ENCODE peak calls at places on chromosomes 6 and 20, in nine cellular contexts. H, F, G, A, P, V, I, Y and X are unnamed samples.

GRCh38 chr6:137182654-137183073 is 9.2 kb upstream of the IL22RA2 start:
- DNase-seq in V (no peak), G (no peak), A (no peak), P (no peak), F (no peak), Y (no peak), I (no peak), H (no peak), X (no peak)

GRCh38 chr20:51752343-51752951 is 15.7 kb downstream of the ATP9A start:
- DNase-seq in V (no peak), G (peak), Y (no peak), H (peak), A (no peak), F (no peak), P (no peak), I (no peak), X (no peak)

GRCh38 chr20:53255102-53255710 is 283.0 kb downstream of the TSHZ2 start:
- DNase-seq in A (no peak), I (no peak), V (no peak), Y (peak), H (no peak), F (no peak), G (no peak), P (no peak), X (no peak)

GRCh38 chr20:61896058-61896961 is 169.4 kb downstream of the TAF4 start:
- DNase-seq in G (peak), I (peak), F (peak), P (no peak), V (no peak), Y (peak), H (peak), A (peak), X (no peak)

GRCh38 chr6:145017516-145017915 is 717.8 kb downstream of the EPM2A start:
- DNase-seq in H (no peak), G (peak), F (no peak), V (no peak), A (no peak), I (no peak), P (no peak), Y (no peak), X (no peak)

GRCh38 chr6:139519571-139520031 is 145.2 kb upstream of the CITED2 start:
- DNase-seq in G (no peak), V (no peak), P (no peak), Y (no peak), A (no peak), I (no peak), F (no peak), H (peak), X (no peak)

GRCh38 chr6:116564296-116564695 is 7.0 kb upstream of the RWDD1 start:
- DNase-seq in A (no peak), P (no peak), F (no peak), V (no peak), Y (no peak), I (no peak), H (no peak), G (no peak), X (no peak)

GRCh38 chr20:32642257-32643046 is 31.3 kb downstream of the C20orf203 start:
- DNase-seq in Y (no peak), I (no peak), A (no peak), V (no peak), P (no peak), H (no peak), G (no peak), F (no peak), X (no peak)

GRCh38 chr20:11917663-11918062 is at the start of gene BTBD3:
- DNase-seq in G (no peak), P (no peak), H (peak), A (no peak), I (peak), F (peak), Y (peak), V (no peak), X (no peak)

GRCh38 chr20:25116746-25117457 is 35.0 kb upstream of the VSX1 start:
- DNase-seq in P (no peak), Y (no peak), F (no peak), I (no peak), V (no peak), G (no peak), H (no peak), A (no peak), X (no peak)

GRCh38 chr6:41427642-41428401 is 92.4 kb downstream of the NCR2 start:
- DNase-seq in V (peak), H (peak), A (no peak), G (peak), P (no peak), F (peak), Y (peak), I (peak), X (peak)

GRCh38 chr6:107982511-107982910 is 24.5 kb upstream of the SEC63 start:
- DNase-seq in V (no peak), A (no peak), Y (no peak), G (no peak), F (no peak), H (no peak), I (no peak), P (no peak), X (no peak)

GRCh38 chr6:82144007-82144851 is 103.3 kb downstream of the IBTK start:
- DNase-seq in H (peak), P (no peak), A (no peak), I (peak), Y (no peak), F (no peak), V (no peak), G (peak), X (no peak)

GRCh38 chr6:42049116-42049809 is 1.1 kb upstream of the TAF8 start:
- DNase-seq in F (peak), G (no peak), V (no peak), A (no peak), H (no peak), I (no peak), P (no peak), Y (no peak), X (peak)

GRCh38 chr20:7879883-7880282 is 60.4 kb downstream of the HAO1 start:
- DNase-seq in P (no peak), G (peak), I (no peak), F (no peak), A (no peak), V (no peak), Y (no peak), H (peak), X (no peak)

GRCh38 chr20:41317536-41318270 is at the start of gene ZHX3:
- DNase-seq in A (peak), F (peak), P (peak), H (peak), G (peak), Y (peak), I (peak), V (peak), X (peak)

GRCh38 chr6:111444794-111445193 is 38.2 kb downstream of the REV3L start:
- DNase-seq in F (no peak), Y (no peak), I (no peak), P (no peak), G (no peak), A (no peak), V (no peak), H (no peak), X (no peak)

GRCh38 chr20:36030143-36030542 is 61.8 kb downstream of the CNBD2 start:
- DNase-seq in P (no peak), Y (no peak), V (no peak), I (peak), H (peak), A (no peak), G (no peak), F (no peak), X (no peak)

GRCh38 chr6:139522471-139523220 is 148.2 kb upstream of the CITED2 start:
- DNase-seq in F (no peak), I (no peak), P (no peak), G (peak), V (no peak), A (no peak), Y (no peak), H (peak), X (no peak)

GRCh38 chr6:10541591-10541990 is 20.4 kb downstream of the GCNT2 start:
- DNase-seq in A (no peak), G (no peak), P (no peak), V (no peak), I (no peak), F (no peak), Y (no peak), H (no peak), X (no peak)

GRCh38 chr6:17768388-17768787 is 61.7 kb upstream of the NUP153 start:
- DNase-seq in Y (no peak), I (no peak), V (no peak), H (peak), G (peak), A (no peak), P (no peak), F (no peak), X (no peak)

GRCh38 chr6:20326422-20326728 is 75.3 kb upstream of the E2F3 start:
- DNase-seq in I (no peak), V (no peak), A (no peak), P (no peak), Y (no peak), G (no peak), H (no peak), F (no peak), X (no peak)

GRCh38 chr6:100176321-100176950 is 182.4 kb upstream of the MCHR2 start:
- DNase-seq in Y (no peak), V (no peak), A (no peak), I (peak), P (no peak), H (peak), F (no peak), G (peak), X (no peak)

GRCh38 chr20:60255426-60255825 is 297.2 kb downstream of the CDH26 start:
- DNase-seq in F (no peak), P (no peak), V (no peak), H (no peak), Y (no peak), G (no peak), A (no peak), I (no peak), X (no peak)

GRCh38 chr6:156395276-156395675 is 381.9 kb upstream of the ARID1B start:
- DNase-seq in V (peak), G (peak), Y (no peak), A (peak), I (no peak), H (no peak), F (no peak), P (peak), X (no peak)

GRCh38 chr6:36904851-36905393 is 19.2 kb downstream of the C6orf89 start:
- DNase-seq in G (peak), P (no peak), A (no peak), I (no peak), F (no peak), Y (no peak), V (no peak), H (no peak), X (no peak)

GRCh38 chr6:145206247-145206907 is 528.9 kb downstream of the EPM2A start:
- DNase-seq in P (no peak), F (no peak), I (no peak), A (no peak), Y (no peak), H (peak), G (no peak), V (no peak), X (no peak)

GRCh38 chr6:33384581-33385020 is 7.0 kb upstream of the KIFC1 start:
- DNase-seq in H (peak), P (no peak), G (peak), F (no peak), V (no peak), Y (no peak), A (no peak), I (no peak), X (no peak)

DNA sequence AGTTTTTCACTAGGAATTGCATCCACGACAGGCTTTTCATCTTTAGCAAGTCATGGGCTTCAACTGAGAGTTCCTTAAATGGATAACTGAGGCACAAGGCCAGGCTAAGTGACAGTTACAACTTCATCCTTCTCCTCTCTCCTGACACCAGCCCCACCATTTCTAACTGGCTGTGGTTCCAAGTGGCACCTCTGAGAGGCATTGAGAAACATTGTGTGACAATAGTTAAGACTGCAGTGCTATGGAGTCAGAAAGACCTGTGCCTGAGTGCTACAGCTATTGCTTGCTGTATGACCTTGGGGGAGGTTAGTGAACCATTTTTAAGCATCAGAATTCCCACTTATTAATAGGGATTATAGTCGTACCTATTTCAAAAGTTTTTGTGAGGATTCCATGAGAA is 26.2 kb upstream of the MLIP start:
- DNase-seq in H (no peak), P (no peak), F (no peak), A (no peak), Y (no peak), I (no peak), G (no peak), V (no peak), X (no peak)
- H3K27ac ChIP-seq in H (peak), P (no peak), F (no peak), A (no peak), Y (peak), I (no peak), G (no peak), V (no peak), X (no peak)

DNA sequence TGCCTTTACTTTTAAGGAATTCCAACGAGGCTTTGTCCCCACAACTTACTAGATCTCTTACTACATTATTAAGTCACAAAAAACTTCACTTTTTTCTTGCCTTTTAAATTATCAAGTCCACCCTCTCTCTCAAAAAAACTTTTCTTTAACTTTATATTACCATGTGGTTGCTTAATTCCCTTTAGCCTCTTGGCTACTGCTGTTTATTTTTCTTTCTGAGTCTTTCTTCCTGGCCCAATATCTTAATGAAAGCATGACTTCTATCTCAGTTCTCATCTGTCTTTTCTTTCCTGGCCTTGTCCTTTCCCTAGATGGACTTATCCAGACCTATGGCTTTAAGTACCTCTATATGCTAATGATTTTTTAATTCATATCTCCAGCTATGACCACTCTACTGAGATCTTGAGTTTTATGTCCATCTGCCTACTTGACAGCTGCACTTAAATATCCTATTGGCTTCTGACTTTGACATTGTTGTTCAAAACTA is 710.5 kb downstream of the RFPL4B start:
- DNase-seq in P (no peak), G (no peak), H (no peak), Y (no peak), F (no peak), I (no peak), V (no peak), A (no peak), X (no peak)
- H3K27ac ChIP-seq in P (no peak), G (no peak), H (no peak), Y (no peak), F (no peak), I (no peak), V (no peak), A (no peak), X (no peak)

DNA sequence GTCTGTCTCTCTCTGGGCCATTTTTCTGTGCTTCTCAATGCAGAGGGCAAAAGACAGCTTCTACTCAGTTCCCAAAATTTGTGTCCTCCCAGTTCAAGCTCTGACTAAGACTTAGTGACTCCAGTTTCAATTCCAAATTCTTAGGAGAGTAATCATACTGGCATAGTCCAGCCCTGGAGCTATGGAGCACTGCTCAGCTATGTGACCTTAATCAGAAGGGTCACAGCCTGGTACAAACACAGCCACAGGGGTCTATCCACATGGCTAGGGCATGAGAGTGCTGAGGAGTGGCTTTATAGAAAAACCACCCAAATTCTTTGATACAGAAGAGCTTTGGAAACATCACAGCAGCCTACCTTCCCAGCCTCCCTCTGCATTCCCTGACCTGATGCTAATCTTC is 92.0 kb downstream of the FOXF2 start:
- DNase-seq in V (no peak), I (no peak), F (no peak), H (peak), Y (no peak), P (no peak), A (no peak), G (peak), X (no peak)
- H3K27ac ChIP-seq in V (no peak), I (no peak), F (no peak), H (no peak), Y (no peak), P (no peak), A (no peak), G (peak), X (no peak)

DNA sequence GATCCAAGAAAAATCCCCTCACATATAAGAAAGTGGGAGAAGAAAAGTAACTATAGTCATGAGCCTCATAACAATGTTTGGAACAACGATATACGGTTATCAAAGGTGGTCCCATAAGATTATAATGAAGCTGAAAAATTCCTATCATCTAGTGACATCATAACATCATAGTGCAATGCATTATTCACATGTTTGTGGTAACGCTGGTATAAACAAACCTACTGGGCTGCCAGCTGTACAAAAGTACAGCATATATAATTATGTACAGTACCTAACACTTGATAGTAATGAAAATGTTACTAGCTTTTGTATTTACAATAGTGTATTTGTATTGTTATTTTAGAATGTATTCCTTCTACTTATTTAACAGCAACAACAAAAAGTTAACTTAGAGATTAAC is 240.7 kb downstream of the RNGTT start:
- DNase-seq in F (no peak), I (no peak), V (no peak), A (no peak), G (no peak), H (no peak), Y (no peak), P (no peak), X (no peak)
- H3K27ac ChIP-seq in F (no peak), I (no peak), V (no peak), A (no peak), G (no peak), H (no peak), Y (no peak), P (no peak), X (no peak)

DNA sequence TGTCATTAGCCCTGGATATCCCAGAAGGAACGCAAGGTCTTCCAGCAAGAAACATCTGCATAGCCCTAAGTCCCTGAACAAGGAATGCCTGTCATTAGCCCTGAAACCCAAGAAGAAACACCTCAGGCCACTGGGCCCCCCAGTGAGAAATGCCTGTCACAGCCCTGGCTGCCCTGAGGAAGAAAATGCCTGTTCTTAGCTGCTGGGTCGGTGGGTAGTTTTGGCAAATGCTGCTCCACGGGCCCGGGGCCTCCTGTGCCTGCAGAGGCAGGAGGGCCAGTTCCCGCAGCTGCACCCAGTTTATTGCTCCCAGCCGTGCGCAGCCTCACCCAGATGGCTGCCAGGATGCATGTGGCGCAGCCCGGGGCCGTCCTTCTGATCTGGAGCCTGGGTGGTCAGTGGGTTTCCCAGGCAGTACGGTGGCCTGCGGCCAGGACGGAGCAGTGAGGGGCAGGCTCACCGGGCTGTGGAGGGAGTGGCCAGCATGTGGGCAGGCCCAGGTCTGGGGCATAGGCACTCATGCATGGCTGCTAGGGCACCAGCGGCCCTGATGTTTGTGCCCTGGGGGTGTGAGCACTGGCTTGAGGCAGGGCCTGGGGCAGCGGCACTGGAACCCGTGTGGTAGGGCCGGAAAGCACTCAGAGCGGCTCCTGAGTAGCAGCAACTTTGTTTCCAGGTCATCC is 219.0 kb downstream of the ERMARD start:
- DNase-seq in V (no peak), I (no peak), P (no peak), H (no peak), A (no peak), F (peak), Y (no peak), G (no peak), X (peak)
- H3K27ac ChIP-seq in V (no peak), I (no peak), P (no peak), H (no peak), A (no peak), F (no peak), Y (no peak), G (no peak), X (no peak)

GRCh38 chr6:29142349-29142748 is 28.4 kb upstream of the OR2J2 start:
- DNase-seq in I (no peak), V (no peak), A (no peak), P (no peak), G (no peak), F (no peak), Y (no peak), H (no peak), X (no peak)

GRCh38 chr6:29146154-29146553 is 24.6 kb upstream of the OR2J2 start:
- DNase-seq in F (no peak), V (no peak), H (no peak), Y (no peak), I (no peak), G (peak), P (no peak), A (no peak), X (no peak)

GRCh38 chr6:29137724-29138123 is 29.9 kb downstream of the OR2J3 start:
- DNase-seq in G (no peak), Y (no peak), P (no peak), A (no peak), F (no peak), V (no peak), I (no peak), H (no peak), X (no peak)

DNA sequence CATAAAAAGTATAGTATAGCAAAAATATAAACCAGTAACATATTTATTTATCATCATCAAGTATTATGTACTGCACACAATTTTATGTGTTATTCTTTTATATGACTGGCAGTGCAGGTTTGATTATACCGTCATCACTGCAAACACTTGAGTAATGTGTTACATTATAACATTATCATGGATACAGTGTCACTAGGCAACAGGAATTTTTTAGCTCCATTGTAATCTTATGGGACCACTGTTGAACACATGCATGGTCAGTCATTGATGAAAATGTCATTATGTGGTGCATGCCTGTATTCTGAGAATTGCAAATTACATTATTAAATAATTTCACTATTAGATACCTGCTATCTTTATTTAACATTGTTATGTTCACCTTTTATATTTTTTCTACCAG is 29.1 kb upstream of the OR2J2 start:
- DNase-seq in I (no peak), Y (no peak), P (no peak), A (no peak), V (no peak), F (no peak), G (no peak), H (no peak), X (no peak)
- H3K27ac ChIP-seq in I (no peak), Y (no peak), P (no peak), A (no peak), V (no peak), F (no peak), G (no peak), H (no peak), X (no peak)